ENCODE peak calls at places on chromosomes 16 and 17, in seven cellular contexts. T, I, A, O, D, V and L are unnamed samples.

GRCh38 chr16:85306071-85306792 is 194.0 kb upstream of the CIBAR2 start:
- DNase-seq in O (peak), D (peak), T (peak), A (no peak), V (no peak), I (peak), L (peak)

GRCh38 chr17:57519199-57519598 is 225.9 kb downstream of the CCDC182 start:
- DNase-seq in V (no peak), T (peak), I (no peak), O (no peak), D (no peak), A (no peak), L (no peak)

GRCh38 chr17:55540414-55541091 is 29.3 kb upstream of the SMIM36 start:
- DNase-seq in O (no peak), D (no peak), V (no peak), A (no peak), T (peak), I (no peak), L (no peak)

GRCh38 chr16:11740567-11740966 is 2.1 kb downstream of the TXNDC11 start:
- DNase-seq in T (no peak), A (no peak), D (peak), V (no peak), I (no peak), O (no peak), L (no peak)

GRCh38 chr17:48486557-48486956 is 44.3 kb downstream of the HOXB1 start:
- DNase-seq in I (no peak), T (peak), V (peak), O (no peak), A (no peak), D (no peak), L (no peak)

GRCh38 chr17:77254961-77255741 is 114.4 kb downstream of the SEC14L1 start:
- DNase-seq in I (no peak), V (peak), D (no peak), A (no peak), T (peak), O (no peak), L (peak)

GRCh38 chr17:42178817-42179216 is 2.1 kb downstream of the KCNH4 start:
- DNase-seq in D (peak), T (no peak), O (no peak), A (no peak), I (no peak), V (no peak), L (peak)

GRCh38 chr17:76569607-76570279 is 15.9 kb downstream of the ST6GALNAC2 start:
- DNase-seq in T (no peak), O (no peak), I (no peak), A (no peak), D (no peak), V (no peak), L (no peak)

GRCh38 chr16:15907863-15908478 is 19.6 kb upstream of the CEP20 start:
- DNase-seq in O (no peak), I (peak), D (peak), T (no peak), A (no peak), V (peak), L (peak)

GRCh38 chr17:4477286-4477791 is 21.3 kb upstream of the SPNS2 start:
- DNase-seq in T (no peak), D (no peak), V (no peak), A (no peak), O (no peak), I (no peak), L (no peak)

GRCh38 chr17:80830020-80830780 is 161.4 kb upstream of the CHMP6 start:
- DNase-seq in I (no peak), A (no peak), T (no peak), O (no peak), D (no peak), V (no peak), L (no peak)

GRCh38 chr16:58859958-58860669 is 126.0 kb upstream of the GOT2 start:
- DNase-seq in O (no peak), I (no peak), T (no peak), D (no peak), A (no peak), V (no peak), L (no peak)

GRCh38 chr16:10097273-10097672 is 85.0 kb downstream of the GRIN2A start:
- DNase-seq in D (no peak), A (no peak), O (no peak), T (peak), V (no peak), I (no peak), L (no peak)

GRCh38 chr17:82095777-82096708 is 2.0 kb downstream of the FASN start:
- DNase-seq in V (no peak), A (no peak), O (no peak), D (no peak), T (no peak), I (no peak), L (no peak)